ENCODE peak calls at places on chromosomes 11 and 22, in seven cellular contexts. A is glutamatergic neuron; X is Jurkat, Clone E6-1; Q is non-pigmented ciliary epithelial cell; Z is SK-N-SH; I is activated naive CD8-positive, alpha-beta T cell treated with anti-CD3 and anti-CD28 coated beads, Interleukin-2, amount 50 U/mL, for 24 hours; L is neuronal stem cell. N is an unnamed sample.

GRCh38 chr11:134838708-134839107 is 426.7 kb upstream of the B3GAT1 start:
- DNase-seq in L (no peak), Q (no peak), I (no peak), A (no peak), X (no peak), Z (no peak), N (no peak)

GRCh38 chr11:65476632-65477270 is 22.1 kb upstream of the MALAT1 start:
- DNase-seq in L (no peak), I (no peak), A (no peak), Q (no peak), Z (no peak), X (no peak), N (no peak)

GRCh38 chr11:104946907-104947306 is 21.5 kb downstream of the CASP4 start:
- DNase-seq in L (no peak), Z (no peak), Q (no peak), X (peak), A (no peak), I (no peak), N (peak)

GRCh38 chr22:32708835-32709234 is 92.7 kb upstream of the TIMP3 start:
- DNase-seq in Z (no peak), X (no peak), I (no peak), Q (no peak), L (no peak), A (no peak), N (no peak)

GRCh38 chr11:61704838-61705237 is 24.6 kb downstream of the DAGLA start:
- DNase-seq in I (no peak), Z (no peak), X (no peak), L (no peak), A (no peak), Q (no peak), N (no peak)

GRCh38 chr11:130464289-130464812 is 15.9 kb downstream of the ADAMTS15 start:
- DNase-seq in L (no peak), X (no peak), A (no peak), Z (no peak), I (no peak), Q (no peak), N (no peak)

GRCh38 chr22:38257650-38258246 is 15.1 kb downstream of the TMEM184B start:
- DNase-seq in Q (no peak), I (no peak), L (no peak), X (no peak), A (no peak), Z (no peak), N (no peak)

GRCh38 chr22:37063436-37064420 is 12.2 kb downstream of the KCTD17 start:
- DNase-seq in Q (no peak), I (no peak), L (no peak), X (peak), Z (no peak), A (no peak), N (no peak)

GRCh38 chr11:7081441-7081840 is 7.4 kb upstream of the RBMXL2 start:
- DNase-seq in L (no peak), X (no peak), A (no peak), I (no peak), Z (no peak), Q (no peak), N (no peak)

GRCh38 chr11:113690619-113691569 is 15.2 kb downstream of the TMPRSS5 start:
- DNase-seq in L (peak), I (peak), Z (peak), A (no peak), Q (peak), X (no peak), N (no peak)

GRCh38 chr22:50012201-50013181 is at the start of gene IL17REL:
- DNase-seq in X (no peak), L (no peak), A (no peak), Q (no peak), Z (peak), I (no peak), N (no peak)

GRCh38 chr11:47503227-47503626 is 49.7 kb downstream of the CELF1 start:
- DNase-seq in X (no peak), Z (no peak), I (no peak), Q (no peak), A (no peak), L (no peak), N (no peak)

GRCh38 chr22:17749605-17750395 is 24.5 kb downstream of the BID start:
- DNase-seq in Z (no peak), I (no peak), Q (no peak), L (no peak), X (no peak), A (no peak), N (no peak)

GRCh38 chr11:71962428-71963038 is 33.7 kb downstream of the RNF121 start:
- DNase-seq in I (no peak), Q (no peak), Z (no peak), A (no peak), L (no peak), X (no peak), N (no peak)

GRCh38 chr11:131867457-131868257 is 497.2 kb downstream of the NTM start:
- DNase-seq in A (peak), X (peak), I (peak), Z (peak), Q (peak), L (peak), N (no peak)

GRCh38 chr11:86115542-86116385 is 46.9 kb upstream of the PICALM start:
- DNase-seq in Q (no peak), X (no peak), A (no peak), Z (no peak), I (no peak), L (no peak), N (no peak)

GRCh38 chr11:57303990-57304579 is 20.7 kb downstream of the TNKS1BP1 start:
- DNase-seq in Q (no peak), I (no peak), X (no peak), L (no peak), Z (peak), A (no peak), N (no peak)

GRCh38 chr11:110679323-110679980 is 32.8 kb downstream of the ARHGAP20 start:
- DNase-seq in X (no peak), Z (no peak), Q (peak), I (no peak), A (no peak), L (no peak), N (no peak)